ENCODE peak calls at places on chromosome 16, in seven cellular contexts. Q, A, C, S, W, F and X are unnamed samples.

GRCh38 chr16:28009586-28010373 is 53.7 kb downstream of the GSG1L start:
- DNase-seq in Q (no peak), A (no peak), C (no peak), W (no peak), F (no peak), S (no peak), X (no peak)

GRCh38 chr16:85913688-85914422 is 14.9 kb downstream of the IRF8 start:
- DNase-seq in F (no peak), C (no peak), A (no peak), Q (no peak), S (no peak), W (no peak), X (no peak)

GRCh38 chr16:54324716-54325115 is 38.1 kb upstream of the IRX3 start:
- DNase-seq in A (no peak), S (no peak), F (no peak), Q (no peak), C (no peak), W (no peak), X (no peak)

GRCh38 chr16:80703391-80704071 is 100.9 kb downstream of the CDYL2 start:
- DNase-seq in C (no peak), F (no peak), W (peak), Q (no peak), S (no peak), A (no peak), X (peak)

GRCh38 chr16:70396209-70396904 is 42.5 kb downstream of the ST3GAL2 start:
- DNase-seq in C (no peak), W (no peak), Q (no peak), A (no peak), F (no peak), S (peak), X (peak)

GRCh38 chr16:88926374-88926990 is 50.5 kb downstream of the CBFA2T3 start:
- DNase-seq in C (no peak), F (no peak), W (no peak), S (no peak), A (no peak), Q (no peak), X (peak)

GRCh38 chr16:58290861-58291260 is 4.0 kb downstream of the PRSS54 start:
- DNase-seq in Q (no peak), S (no peak), W (no peak), A (no peak), F (no peak), C (no peak), X (no peak)

GRCh38 chr16:70800306-70800705 is 652 bp downstream of the VAC14 start:
- DNase-seq in W (no peak), Q (no peak), S (no peak), C (peak), F (no peak), A (no peak), X (no peak)

GRCh38 chr16:2838928-2839327 is 8.8 kb downstream of the ZG16B start:
- DNase-seq in S (peak), C (peak), W (peak), A (no peak), Q (peak), F (peak), X (peak)

GRCh38 chr16:86319871-86320270 is 190.5 kb upstream of the FOXF1 start:
- DNase-seq in Q (no peak), S (no peak), A (no peak), C (no peak), W (no peak), F (no peak), X (no peak)

GRCh38 chr16:88907768-88908167 is 41.3 kb upstream of the PABPN1L start:
- DNase-seq in Q (no peak), A (no peak), C (no peak), S (no peak), W (no peak), F (no peak), X (peak)

GRCh38 chr16:67415872-67416793 is at the start of gene ZDHHC1:
- DNase-seq in F (peak), S (peak), C (peak), A (peak), W (peak), Q (no peak), X (peak)

GRCh38 chr16:19696312-19696711 is 21.7 kb downstream of the KNOP1 start:
- DNase-seq in A (peak), C (peak), W (peak), S (peak), F (no peak), Q (peak), X (no peak)

GRCh38 chr16:21277927-21278706 is at the start of gene CRYM:
- DNase-seq in S (peak), A (peak), F (peak), C (peak), Q (no peak), W (peak), X (peak)

GRCh38 chr16:27969574-27969973 is 93.9 kb downstream of the GSG1L start:
- DNase-seq in C (no peak), S (no peak), A (no peak), W (no peak), F (no peak), Q (no peak), X (no peak)

GRCh38 chr16:89300311-89300975 is 82.9 kb downstream of the ZNF778 start:
- DNase-seq in S (peak), A (no peak), C (no peak), Q (no peak), W (no peak), F (no peak), X (no peak)

GRCh38 chr16:74607967-74608356 is 1.0 kb upstream of the GLG1 start:
- DNase-seq in C (no peak), F (no peak), Q (no peak), S (no peak), W (no peak), A (no peak), X (no peak)

GRCh38 chr16:5895137-5895536 is 797.5 kb upstream of the EEF2KMT start:
- DNase-seq in W (no peak), A (no peak), F (no peak), C (no peak), S (no peak), Q (no peak), X (no peak)

GRCh38 chr16:73965591-73965990 is 331.0 kb upstream of the PSMD7 start:
- DNase-seq in F (no peak), S (no peak), W (no peak), Q (no peak), C (no peak), A (no peak), X (no peak)

GRCh38 chr16:6835516-6835915 is 497.1 kb upstream of the RBFOX1 start:
- DNase-seq in A (no peak), C (no peak), Q (no peak), F (no peak), W (no peak), S (no peak), X (no peak)

GRCh38 chr16:75653926-75654325 is 6.4 kb downstream of the TERF2IP start:
- DNase-seq in W (no peak), Q (no peak), C (no peak), A (no peak), F (no peak), S (no peak), X (no peak)

GRCh38 chr16:79003026-79003617 is 597.4 kb downstream of the MAF start:
- DNase-seq in W (no peak), S (no peak), A (no peak), Q (no peak), F (no peak), C (no peak), X (no peak)

GRCh38 chr16:81492307-81492706 is 47.7 kb downstream of the CMIP start:
- DNase-seq in Q (no peak), W (no peak), S (no peak), C (no peak), F (no peak), A (no peak), X (no peak)

GRCh38 chr16:87728026-87728425 is 37.8 kb downstream of the KLHDC4 start:
- DNase-seq in S (no peak), Q (no peak), F (no peak), C (no peak), A (no peak), W (no peak), X (no peak)

GRCh38 chr16:9199751-9200150 is 108.3 kb downstream of the HAPSTR1 start:
- DNase-seq in F (no peak), S (no peak), A (no peak), Q (no peak), W (no peak), C (no peak), X (no peak)

GRCh38 chr16:48720266-48720665 is 110.3 kb upstream of the N4BP1 start:
- DNase-seq in S (peak), A (no peak), C (no peak), F (no peak), W (no peak), Q (no peak), X (peak)

GRCh38 chr16:66560107-66560506 is 6.1 kb upstream of the CMTM1 start:
- DNase-seq in A (no peak), S (no peak), F (no peak), W (no peak), Q (no peak), C (no peak), X (no peak)

GRCh38 chr16:2785101-2785991 is 2.0 kb downstream of the PRSS33 start:
- DNase-seq in W (peak), C (peak), S (no peak), F (peak), Q (no peak), A (peak), X (peak)

GRCh38 chr16:74322301-74322710 is 25.7 kb downstream of the PSMD7 start:
- DNase-seq in W (no peak), F (no peak), A (no peak), Q (no peak), S (no peak), C (no peak), X (no peak)

GRCh38 chr16:50711862-50712567 is 18.6 kb downstream of the NOD2 start:
- DNase-seq in W (no peak), F (no peak), S (no peak), Q (no peak), A (no peak), C (no peak), X (no peak)

GRCh38 chr16:30902070-30902972 is 5.9 kb downstream of the CTF1 start:
- DNase-seq in A (peak), F (peak), Q (no peak), C (peak), W (peak), S (peak), X (peak)

GRCh38 chr16:65896448-65897153 is 469.9 kb upstream of the CDH5 start:
- DNase-seq in W (no peak), Q (no peak), S (no peak), F (no peak), C (no peak), A (no peak), X (no peak)

GRCh38 chr16:8588703-8589292 is 1.5 kb downstream of the TMEM114 start:
- DNase-seq in A (no peak), C (no peak), F (no peak), W (no peak), S (no peak), Q (no peak), X (no peak)

GRCh38 chr16:14487579-14487978 is 142.5 kb downstream of the PARN start:
- DNase-seq in S (no peak), A (no peak), F (no peak), C (no peak), Q (no peak), W (peak), X (no peak)